ENCODE peak calls at places on chromosomes 5 and 9, in nine cellular contexts. L, U, G, M, Y, C, J, P and K are unnamed samples.

GRCh38 chr9:125486576-125486975 is 220.4 kb downstream of the MAPKAP1 start:
- DNase-seq in J (no peak), P (peak; percentile 42), G (peak; percentile 85), U (no peak), M (no peak), L (no peak), Y (no peak), C (no peak), K (no peak)

GRCh38 chr9:14730367-14730958 is 7.9 kb upstream of the CER1 start:
- DNase-seq in J (no peak), G (no peak), Y (no peak), L (no peak), C (no peak), U (no peak), P (no peak), M (no peak), K (no peak)

GRCh38 chr5:23445573-23445972 is 61.8 kb upstream of the PRDM9 start:
- DNase-seq in U (no peak), P (no peak), L (no peak), M (no peak), G (no peak), Y (peak; percentile 53), J (no peak), C (no peak), K (no peak)

GRCh38 chr9:90936380-90936779 is 134.8 kb downstream of the SYK start:
- DNase-seq in G (no peak), U (no peak), Y (no peak), P (no peak), L (no peak), J (no peak), C (no peak), M (no peak), K (no peak)

GRCh38 chr5:100667021-100667671 is 132.0 kb downstream of the FAM174A start:
- DNase-seq in C (peak; percentile 48), M (no peak), U (no peak), P (no peak), G (no peak), J (no peak), Y (peak; percentile 98), L (no peak), K (no peak)

GRCh38 chr9:80516678-80517077 is 944.9 kb downstream of the TLE4 start:
- DNase-seq in L (no peak), U (no peak), M (no peak), C (no peak), G (no peak), P (no peak), Y (no peak), J (no peak), K (no peak)

GRCh38 chr5:141605523-141606277 is 13.1 kb downstream of the DIAPH1 start:
- DNase-seq in P (peak; percentile 59), Y (peak; percentile 89), J (no peak), U (peak; percentile 66), C (no peak), L (no peak), M (no peak), G (peak; percentile 72), K (no peak)

GRCh38 chr5:14721990-14722656 is 57.6 kb downstream of the OTULIN start:
- DNase-seq in J (no peak), L (no peak), Y (no peak), G (no peak), U (no peak), C (no peak), P (no peak), M (no peak), K (no peak)

GRCh38 chr5:115773010-115773580 is 43.4 kb downstream of the CDO1 start:
- DNase-seq in Y (no peak), C (no peak), U (no peak), P (no peak), G (no peak), M (no peak), L (no peak), J (no peak), K (no peak)

GRCh38 chr9:546797-547223 is 294.7 kb upstream of the DMRT1 start:
- DNase-seq in J (no peak), L (no peak), C (no peak), U (no peak), Y (peak; percentile 69), G (no peak), P (no peak), M (no peak), K (no peak)

GRCh38 chr5:13976867-13977479 is 32.5 kb upstream of the DNAH5 start:
- DNase-seq in U (no peak), J (no peak), P (no peak), Y (peak; percentile 56), L (no peak), M (no peak), C (peak; percentile 60), G (no peak), K (no peak)

GRCh38 chr9:107827304-107827703 is 337.7 kb upstream of the KLF4 start:
- DNase-seq in P (no peak), L (no peak), Y (peak; percentile 20), U (no peak), M (no peak), C (no peak), J (no peak), G (no peak), K (no peak)

GRCh38 chr5:178288373-178289368 is 56.1 kb upstream of the PHYKPL start:
- DNase-seq in Y (no peak), U (no peak), J (no peak), P (no peak), C (no peak), M (no peak), G (peak; percentile 55), L (no peak), K (no peak)

GRCh38 chr9:117466111-117466510 is 51.3 kb upstream of the ASTN2 start:
- DNase-seq in M (no peak), J (no peak), L (no peak), P (no peak), G (no peak), Y (no peak), C (no peak), U (no peak), K (no peak)

GRCh38 chr9:123102380-123103113 is 69.1 kb downstream of the GPR21 start:
- DNase-seq in P (no peak), J (no peak), M (no peak), C (peak; percentile 31), Y (no peak), G (no peak), U (no peak), L (no peak), K (no peak)

DNA sequence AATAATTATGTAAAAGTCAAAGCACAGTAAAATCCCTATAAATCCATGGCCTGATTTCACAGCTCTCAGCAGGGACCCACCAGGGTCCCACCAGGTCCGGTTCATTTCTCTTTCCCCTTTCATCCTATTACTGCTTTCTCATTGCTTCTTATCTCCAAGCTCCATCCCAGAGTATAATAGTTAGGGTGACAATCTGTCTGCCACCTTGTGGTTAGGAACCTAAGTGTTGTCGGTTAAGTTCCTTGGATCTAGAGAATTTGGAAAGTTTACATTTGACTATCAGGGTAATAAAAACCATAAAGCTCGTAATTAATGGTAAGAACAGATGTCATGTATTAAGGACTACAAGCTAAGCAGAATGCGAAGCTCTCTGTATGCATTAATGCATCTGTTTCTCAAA is 259.1 kb downstream of the SH3GL2 start:
- DNase-seq in L (no peak), C (peak; percentile 1), Y (peak; percentile 20), U (no peak), J (no peak), G (no peak), P (no peak), M (no peak), K (no peak)
- TF ChIP-seq CTCF in L (peak; percentile 2), C (no peak), Y (peak; percentile 14), U (no peak), J (no peak), G (no peak), P (no peak), M (peak; percentile 14), K (peak; percentile 27)

DNA sequence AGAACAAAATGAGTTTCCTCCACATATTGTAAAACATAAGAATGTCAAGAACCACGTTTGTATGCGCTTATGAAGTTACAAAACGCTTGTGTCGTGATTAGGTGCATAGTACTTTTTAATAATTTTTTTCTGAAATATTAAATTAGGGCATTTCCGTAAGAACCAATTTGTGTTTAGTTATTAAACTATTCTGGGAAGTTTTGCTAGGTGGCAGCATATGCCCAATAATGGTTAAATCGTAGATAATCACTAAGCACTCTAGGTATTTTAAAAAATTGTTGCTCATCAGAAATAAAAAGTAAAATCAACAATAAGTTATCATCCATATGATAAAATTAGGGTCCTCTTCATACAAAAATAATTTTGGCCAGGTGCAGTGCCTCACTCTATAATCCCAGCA is 5.4 kb downstream of the SRFBP1 start:
- DNase-seq in C (peak; percentile 38), M (no peak), U (no peak), J (no peak), L (no peak), P (no peak), G (no peak), Y (peak; percentile 76), K (no peak)
- TF ChIP-seq CTCF in C (peak; percentile 59), M (peak; percentile 38), U (no peak), J (peak; percentile 30), L (peak; percentile 35), P (peak; percentile 25), G (no peak), Y (peak; percentile 40), K (peak; percentile 55)

DNA sequence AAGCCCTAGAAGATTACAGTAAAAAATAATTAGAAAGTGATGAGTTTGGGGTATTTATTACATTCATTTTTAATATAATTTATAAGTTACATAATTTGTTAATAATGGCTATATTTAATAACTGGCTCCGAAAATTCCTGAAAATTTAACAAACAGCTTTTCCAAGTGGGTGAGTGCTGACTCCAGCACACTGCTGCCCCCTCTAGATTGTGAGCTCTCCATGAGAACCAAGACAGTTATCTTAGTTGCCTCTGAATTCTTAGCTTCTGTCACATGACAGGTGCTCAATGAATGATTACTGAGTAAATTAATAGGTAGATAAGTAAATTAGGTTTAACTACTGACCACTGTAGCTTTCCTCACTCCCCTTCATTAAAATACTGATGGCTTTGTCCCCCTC is 7.8 kb downstream of the KLHL3 start:
- DNase-seq in M (no peak), P (no peak), G (no peak), C (no peak), Y (no peak), J (no peak), L (no peak), U (no peak), K (no peak)
- TF ChIP-seq CTCF in M (peak; percentile 15), P (no peak), G (no peak), C (peak; percentile 10), Y (no peak), J (peak; percentile 3), L (no peak), U (no peak), K (no peak)

GRCh38 chr9:109249615-109250014 is 71.2 kb downstream of the EPB41L4B start:
- DNase-seq in G (no peak), C (no peak), U (no peak), Y (no peak), M (no peak), J (no peak), P (no peak), L (no peak), K (no peak)
- TF ChIP-seq CTCF in G (no peak), C (no peak), U (no peak), Y (no peak), M (peak; percentile 23), J (no peak), P (no peak), L (no peak), K (peak; percentile 33)